ENCODE peak calls at places on chromosomes 6 and 20, in ten cellular contexts. X, K, S, Z, N, C, E, A, O and V are unnamed samples.

GRCh38 chr6:45420083-45420908 is 42.6 kb upstream of the SUPT3H start:
- DNase-seq in X (no peak), K (no peak), S (peak; percentile 19), Z (peak; percentile 13), N (peak; percentile 88), C (no peak), E (no peak), A (no peak), O (no peak), V (no peak)

GRCh38 chr20:7792131-7792869 is 148.0 kb downstream of the HAO1 start:
- DNase-seq in X (no peak), K (no peak), S (no peak), Z (no peak), N (peak; percentile 77), C (no peak), E (no peak), A (no peak), O (no peak), V (no peak)

GRCh38 chr6:160088069-160088773 is 33.4 kb upstream of the SLC22A1 start:
- DNase-seq in X (peak; percentile 63), K (peak; percentile 69), S (peak; percentile 75), Z (peak; percentile 51), N (peak; percentile 71), C (peak; percentile 4), E (no peak), A (peak; percentile 8), O (peak; percentile 21), V (peak; percentile 49)

GRCh38 chr20:61960836-61961235 is 104.8 kb downstream of the TAF4 start:
- DNase-seq in X (no peak), K (no peak), S (no peak), Z (no peak), N (no peak), C (no peak), E (no peak), A (no peak), O (no peak), V (no peak)

GRCh38 chr6:22036267-22036666 is 260.6 kb downstream of the PRL start:
- DNase-seq in X (no peak), K (peak; percentile 60), S (peak; percentile 9), Z (no peak), N (peak; percentile 86), C (peak; percentile 74), E (no peak), A (peak; percentile 45), O (no peak), V (peak; percentile 35)

GRCh38 chr6:149867876-149868640 is 3.9 kb upstream of the LRP11 start:
- DNase-seq in X (no peak), K (peak; percentile 26), S (no peak), Z (no peak), N (no peak), C (no peak), E (no peak), A (no peak), O (no peak), V (no peak)

GRCh38 chr20:60058869-60059268 is 100.6 kb downstream of the CDH26 start:
- DNase-seq in X (no peak), K (no peak), S (no peak), Z (no peak), N (no peak), C (no peak), E (no peak), A (no peak), O (no peak), V (no peak)

GRCh38 chr6:13420269-13420668 is 67.1 kb downstream of the GFOD1 start:
- DNase-seq in X (no peak), K (no peak), S (peak; percentile 30), Z (no peak), N (no peak), C (no peak), E (no peak), A (no peak), O (no peak), V (no peak)

GRCh38 chr6:41469951-41470340 is 76.2 kb upstream of the FOXP4 start:
- DNase-seq in X (no peak), K (no peak), S (no peak), Z (no peak), N (peak; percentile 25), C (no peak), E (no peak), A (no peak), O (no peak), V (no peak)

GRCh38 chr6:41471064-41471895 is 74.9 kb upstream of the FOXP4 start:
- DNase-seq in X (no peak), K (no peak), S (no peak), Z (no peak), N (no peak), C (no peak), E (no peak), A (no peak), O (peak; percentile 77), V (no peak)

GRCh38 chr6:41467627-41468404 is 78.4 kb upstream of the FOXP4 start:
- DNase-seq in X (no peak), K (no peak), S (no peak), Z (no peak), N (no peak), C (no peak), E (no peak), A (no peak), O (no peak), V (no peak)

GRCh38 chr6:41469156-41469950 is 76.8 kb upstream of the FOXP4 start:
- DNase-seq in X (no peak), K (no peak), S (no peak), Z (no peak), N (no peak), C (no peak), E (no peak), A (no peak), O (peak; percentile 92), V (no peak)

GRCh38 chr6:41470341-41471063 is 75.7 kb upstream of the FOXP4 start:
- DNase-seq in X (peak; percentile 77), K (peak; percentile 35), S (no peak), Z (peak; percentile 41), N (peak; percentile 34), C (no peak), E (no peak), A (no peak), O (peak; percentile 89), V (peak; percentile 51)
- H3K4me3 ChIP-seq in X (peak overlapping the region; percentile 6), K (no peak overlapping the region), S (no peak overlapping the region), Z (peak overlapping the region; percentile 42), N (peak overlapping the region; percentile 33), C (peak overlapping the region; percentile 31), E (no peak overlapping the region), A (no peak overlapping the region), O (peak overlapping the region; percentile 52), V (no peak overlapping the region)

DNA sequence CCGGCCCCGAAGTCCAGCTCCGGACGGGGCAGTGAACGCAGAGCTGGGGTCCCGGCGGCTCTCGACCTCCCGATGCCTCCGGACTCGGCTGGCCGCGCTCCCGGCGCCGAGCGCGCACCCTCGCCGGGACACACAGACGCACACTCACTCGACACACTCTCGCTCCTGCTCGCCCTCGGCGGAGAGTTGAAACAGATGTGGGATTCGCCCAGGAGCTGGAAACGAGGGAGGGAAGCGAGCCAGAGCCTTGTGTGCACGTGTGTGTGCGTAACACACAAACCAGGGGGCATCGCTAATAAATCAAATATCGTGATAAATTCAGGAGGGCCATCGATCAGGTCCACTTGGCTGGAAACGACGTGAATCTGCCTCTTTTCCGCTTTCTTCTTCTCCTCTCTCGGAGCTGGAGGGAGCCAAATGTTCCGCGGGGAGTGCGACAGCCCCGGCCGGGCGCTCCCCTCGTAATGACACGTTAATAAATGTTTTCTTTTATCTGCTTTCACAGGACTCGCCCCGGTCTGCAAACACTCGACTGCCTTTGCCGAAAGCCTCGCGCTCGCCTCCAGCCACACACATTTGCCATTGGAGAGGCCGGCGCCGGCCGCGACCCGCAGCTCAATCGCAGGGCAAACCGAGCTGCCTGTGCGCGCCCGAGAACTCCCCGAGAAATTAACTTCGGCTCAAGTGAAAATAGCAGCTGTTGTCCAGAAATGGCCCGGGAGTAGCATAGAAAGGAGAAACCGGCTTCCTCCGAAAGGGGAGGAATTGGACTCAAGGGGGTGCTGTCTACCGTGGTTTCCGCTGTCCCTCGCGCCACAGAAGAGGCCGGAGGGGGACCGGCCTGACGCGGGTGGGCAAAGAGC is 850 bp upstream of the SULF2 start:
- DNase-seq in X (peak; percentile 64), K (peak; percentile 59), S (peak; percentile 86), Z (peak; percentile 61), N (peak; percentile 80), C (peak; percentile 64), E (no peak), A (no peak), O (peak; percentile 83), V (peak; percentile 49)
- TF ChIP-seq CTCF in X (peak; percentile 71), K (peak; percentile 51), S (peak; percentile 68), Z (peak; percentile 80), N (peak; percentile 68), C (peak; percentile 78), E (peak; percentile 79), A (peak; percentile 37), O (peak; percentile 78), V (peak; percentile 28)

DNA sequence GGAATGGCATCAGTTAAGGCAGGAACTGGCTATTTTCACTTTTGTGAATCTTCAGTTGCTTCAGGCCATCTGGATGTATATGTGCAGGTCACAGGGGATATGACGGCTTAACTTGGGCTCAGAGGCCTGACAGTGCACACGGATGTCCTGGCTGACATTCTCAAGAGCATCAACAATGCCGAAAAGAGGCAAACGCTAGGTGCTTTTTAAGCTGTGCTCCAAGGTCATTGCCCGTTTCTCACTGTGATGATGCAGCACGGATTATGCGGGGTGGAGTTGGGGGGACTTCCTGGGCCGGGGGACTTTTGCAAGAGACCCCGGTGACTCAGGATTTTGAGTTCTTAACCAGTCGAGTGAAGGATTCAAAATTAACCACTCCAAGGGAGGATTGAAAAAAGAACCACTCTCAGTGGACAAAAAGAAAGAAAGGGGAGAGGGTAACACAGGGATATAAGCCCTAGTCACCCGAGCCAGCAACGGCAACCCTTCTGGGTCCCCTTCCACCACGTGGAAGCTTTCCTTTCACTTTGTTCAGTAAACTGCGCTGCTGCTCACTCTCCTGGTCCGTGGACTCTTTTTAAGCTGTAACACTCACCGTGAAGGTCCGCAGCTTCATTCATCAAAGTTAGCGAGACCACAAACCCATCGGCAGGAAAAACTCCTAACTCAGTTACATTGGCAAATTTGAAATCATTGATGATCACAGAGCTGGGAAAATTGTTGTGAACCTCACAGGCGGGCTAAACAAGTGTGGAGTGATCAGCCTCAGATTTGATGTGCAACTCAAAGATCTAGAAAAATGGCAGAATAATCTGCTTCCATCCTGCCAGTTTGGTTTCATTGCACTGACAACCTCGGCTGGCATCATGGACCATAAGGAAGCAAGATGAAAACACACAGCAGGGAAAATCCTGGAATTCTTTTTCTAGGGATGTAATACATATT is 199.2 kb downstream of the ARID1B start:
- DNase-seq in X (no peak), K (no peak), S (no peak), Z (no peak), N (peak; percentile 52), C (no peak), E (no peak), A (peak; percentile 86), O (no peak), V (no peak)
- H3K4me3 ChIP-seq in X (peak overlapping the region; percentile 3), K (no peak overlapping the region), S (peak overlapping the region; percentile 47), Z (peak overlapping the region; percentile 32), N (peak overlapping the region; percentile 50), C (no peak overlapping the region), E (no peak overlapping the region), A (peak overlapping the region; percentile 66), O (no peak overlapping the region), V (no peak overlapping the region)

DNA sequence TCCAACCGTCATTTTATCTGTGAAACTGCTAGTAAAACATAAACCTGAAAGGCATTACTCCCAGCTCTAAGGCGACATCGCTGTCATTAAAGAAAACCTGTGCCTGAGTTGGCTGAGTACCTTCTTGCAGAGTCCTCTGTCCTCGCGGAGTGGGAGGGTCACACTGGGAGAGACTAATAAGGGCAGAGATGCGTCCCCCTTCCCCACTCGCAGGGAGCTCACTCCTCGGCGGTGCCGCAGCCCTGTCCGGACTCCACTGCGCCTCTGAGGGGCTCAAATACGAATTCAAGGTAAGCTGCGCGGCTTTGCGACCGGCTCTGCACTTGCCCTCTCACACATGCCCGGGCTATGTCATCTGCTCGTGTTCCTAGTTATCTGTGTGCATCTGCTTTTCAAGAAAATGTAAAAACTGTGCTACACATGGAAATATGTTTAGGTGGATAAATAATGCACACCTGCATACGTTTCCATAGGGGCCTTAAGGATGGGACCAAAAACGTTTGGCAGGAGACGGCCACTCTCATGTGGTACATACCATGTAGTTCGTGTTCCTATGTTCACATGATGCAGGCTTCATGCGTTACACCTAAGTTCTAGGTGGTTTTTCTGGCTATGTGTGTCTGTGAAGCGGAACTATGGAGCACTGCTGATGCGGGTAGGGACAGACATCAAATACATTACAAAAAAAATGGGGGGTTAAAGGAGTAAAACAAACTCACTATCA is at the start of gene COL19A1:
- DNase-seq in X (no peak), K (peak; percentile 50), S (peak; percentile 34), Z (peak; percentile 22), N (no peak), C (no peak), E (no peak), A (peak; percentile 41), O (no peak), V (no peak)
- TF ChIP-seq CTCF in X (no peak), K (no peak), S (no peak), Z (no peak), N (no peak), C (no peak), E (no peak), A (no peak), O (no peak), V (no peak)